ENCODE peak calls at places on chromosomes 13 and 19, in seven cellular contexts. A is mucosa of descending colon, T is tibial artery, K is activated B cell treated with CpG ODN at 0.5 μM for 24 hours, V is cardiac muscle cell, M is heart right ventricle, I is fibroblast of lung. C is an unnamed sample.
A peak's percentile ranks its signal among the peaks of the same experiment; 100 is the strongest.

GRCh38 chr13:45402641-45403040 is 15.5 kb downstream of the SLC25A30 start:
- DNase-seq in A (no peak), T (no peak), K (no peak), V (no peak), M (peak; percentile 50), I (no peak), C (peak; percentile 72)

GRCh38 chr13:113052206-113052605 is 53.4 kb upstream of the F7 start:
- DNase-seq in A (no peak), T (no peak), K (no peak), V (no peak), M (no peak), I (no peak), C (no peak)

GRCh38 chr19:47531640-47532387 is 17.0 kb upstream of the NAPA start:
- DNase-seq in A (no peak), T (no peak), K (no peak), V (peak; percentile 53), M (no peak), I (no peak), C (no peak)

GRCh38 chr19:49858591-49858985 is 7.6 kb downstream of the PTOV1 start:
- DNase-seq in A (no peak), T (no peak), K (no peak), V (no peak), M (no peak), I (no peak), C (no peak)

GRCh38 chr13:51342706-51343105 is 3.2 kb downstream of the SERPINE3 start:
- DNase-seq in A (no peak), T (no peak), K (no peak), V (peak; percentile 51), M (no peak), I (peak; percentile 39), C (no peak)

GRCh38 chr19:45160870-45161714 is at the start of gene NKPD1:
- DNase-seq in A (peak; percentile 80), T (no peak), K (no peak), V (no peak), M (no peak), I (no peak), C (no peak)

GRCh38 chr19:41868120-41868988 is 8.3 kb downstream of the RPS19 start:
- DNase-seq in A (peak; percentile 27), T (no peak), K (no peak), V (no peak), M (no peak), I (no peak), C (no peak)

GRCh38 chr13:94382960-94383359 is 96.5 kb downstream of the DCT start:
- DNase-seq in A (no peak), T (no peak), K (no peak), V (no peak), M (no peak), I (no peak), C (no peak)

GRCh38 chr13:61648546-61648945 is 232.9 kb upstream of the PCDH20 start:
- DNase-seq in A (no peak), T (no peak), K (no peak), V (no peak), M (no peak), I (no peak), C (no peak)

GRCh38 chr13:59326717-59327116 is 837.0 kb downstream of the DIAPH3 start:
- DNase-seq in A (no peak), T (no peak), K (no peak), V (no peak), M (no peak), I (no peak), C (no peak)

GRCh38 chr13:28486144-28486543 is 8.8 kb downstream of the FLT1 start:
- DNase-seq in A (no peak), T (no peak), K (no peak), V (peak; percentile 41), M (no peak), I (no peak), C (no peak)

GRCh38 chr19:16795731-16796130 is 33.5 kb upstream of the SIN3B start:
- DNase-seq in A (no peak), T (no peak), K (no peak), V (peak; percentile 7), M (no peak), I (no peak), C (no peak)

GRCh38 chr19:16795042-16795441 is 34.2 kb upstream of the SIN3B start:
- DNase-seq in A (no peak), T (no peak), K (no peak), V (no peak), M (no peak), I (no peak), C (no peak)

GRCh38 chr19:16789238-16789637 is 40.0 kb upstream of the SIN3B start:
- DNase-seq in A (no peak), T (no peak), K (no peak), V (no peak), M (no peak), I (no peak), C (no peak)

GRCh38 chr19:16794456-16794855 is 34.7 kb upstream of the SIN3B start:
- DNase-seq in A (no peak), T (no peak), K (no peak), V (no peak), M (no peak), I (no peak), C (no peak)

DNA sequence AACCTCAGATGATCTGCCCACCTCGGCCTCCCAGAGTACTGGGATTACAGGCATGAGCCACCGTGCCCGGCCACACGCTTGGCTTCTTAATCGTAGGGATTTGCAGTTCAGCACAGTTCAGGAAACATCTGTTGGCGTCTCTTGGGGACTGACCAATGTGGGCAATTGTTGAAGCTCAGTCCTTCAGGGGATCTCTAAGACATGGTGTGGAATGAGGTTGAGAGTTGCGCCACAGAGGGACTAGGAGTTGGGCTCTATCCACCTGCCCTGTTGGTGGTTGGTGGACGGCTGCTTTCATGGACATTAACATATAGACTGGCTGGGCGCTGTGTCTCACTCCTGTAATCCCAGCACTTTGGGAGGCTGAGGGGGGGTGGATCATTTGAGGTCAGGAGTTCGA is 37.3 kb upstream of the SIN3B start:
- DNase-seq in A (no peak), T (no peak), K (no peak), V (no peak), M (no peak), I (no peak), C (no peak)
- TF ChIP-seq CTCF in A (no peak), T (no peak), K (no peak), V (no peak), M (no peak), I (no peak), C (no peak)

DNA sequence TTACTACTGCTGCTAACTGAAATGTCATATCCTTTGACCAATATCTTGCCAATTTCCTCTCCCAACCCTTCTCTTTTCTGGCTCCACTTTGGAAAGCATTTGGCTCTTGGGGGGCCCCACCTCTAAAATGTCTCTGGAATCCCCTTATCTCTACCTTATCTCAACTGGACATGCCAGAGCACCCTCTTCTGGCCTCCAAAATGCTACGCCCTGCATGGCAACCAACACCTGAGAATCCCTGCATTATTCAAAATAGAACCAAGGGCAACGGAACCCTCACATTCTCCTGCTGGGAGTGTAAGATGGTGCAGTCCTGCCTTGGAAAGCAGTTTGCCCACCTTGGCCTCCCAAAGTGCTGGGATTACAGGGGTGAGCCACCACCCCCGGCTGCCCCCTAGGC is 35.3 kb downstream of the CERS4 start:
- DNase-seq in A (no peak), T (no peak), K (no peak), V (no peak), M (no peak), I (no peak), C (no peak)
- TF ChIP-seq CTCF in A (no peak), T (no peak), K (no peak), V (no peak), M (no peak), I (no peak), C (no peak)

GRCh38 chr19:46412034-46412982 is 1.1 kb downstream of the CCDC8 start:
- DNase-seq in A (no peak), T (no peak), K (no peak), V (no peak), M (no peak), I (no peak), C (no peak)
- TF ChIP-seq CTCF in A (no peak), T (no peak), K (no peak), V (peak; percentile 17), M (no peak), I (no peak), C (peak; percentile 13)

GRCh38 chr19:1791879-1792278 is 20.2 kb downstream of the ATP8B3 start:
- DNase-seq in A (no peak), T (no peak), K (no peak), V (no peak), M (no peak), I (no peak), C (no peak)
- TF ChIP-seq CTCF in A (no peak), T (no peak), K (no peak), V (no peak), M (no peak), I (no peak), C (no peak)

GRCh38 chr13:39364797-39365468 is 238.1 kb downstream of the LHFPL6 start:
- DNase-seq in A (no peak), T (no peak), K (no peak), V (peak; percentile 16), M (no peak), I (no peak), C (peak; percentile 33)
- TF ChIP-seq CTCF in A (no peak), T (no peak), K (no peak), V (no peak), M (no peak), I (no peak), C (peak; percentile 8)

GRCh38 chr19:44007473-44007872 is 4.7 kb downstream of the ZNF230 start:
- DNase-seq in A (no peak), T (no peak), K (no peak), V (no peak), M (no peak), I (no peak), C (no peak)

GRCh38 chr19:44005968-44006367 is 3.2 kb downstream of the ZNF230 start:
- DNase-seq in A (no peak), T (no peak), K (no peak), V (peak; percentile 54), M (no peak), I (peak; percentile 58), C (no peak)

GRCh38 chr19:44010468-44010867 is 7.7 kb downstream of the ZNF230 start:
- DNase-seq in A (no peak), T (no peak), K (no peak), V (no peak), M (no peak), I (no peak), C (no peak)
- TF ChIP-seq CTCF in A (no peak), T (no peak), K (no peak), V (no peak), M (no peak), I (no peak), C (no peak)

DNA sequence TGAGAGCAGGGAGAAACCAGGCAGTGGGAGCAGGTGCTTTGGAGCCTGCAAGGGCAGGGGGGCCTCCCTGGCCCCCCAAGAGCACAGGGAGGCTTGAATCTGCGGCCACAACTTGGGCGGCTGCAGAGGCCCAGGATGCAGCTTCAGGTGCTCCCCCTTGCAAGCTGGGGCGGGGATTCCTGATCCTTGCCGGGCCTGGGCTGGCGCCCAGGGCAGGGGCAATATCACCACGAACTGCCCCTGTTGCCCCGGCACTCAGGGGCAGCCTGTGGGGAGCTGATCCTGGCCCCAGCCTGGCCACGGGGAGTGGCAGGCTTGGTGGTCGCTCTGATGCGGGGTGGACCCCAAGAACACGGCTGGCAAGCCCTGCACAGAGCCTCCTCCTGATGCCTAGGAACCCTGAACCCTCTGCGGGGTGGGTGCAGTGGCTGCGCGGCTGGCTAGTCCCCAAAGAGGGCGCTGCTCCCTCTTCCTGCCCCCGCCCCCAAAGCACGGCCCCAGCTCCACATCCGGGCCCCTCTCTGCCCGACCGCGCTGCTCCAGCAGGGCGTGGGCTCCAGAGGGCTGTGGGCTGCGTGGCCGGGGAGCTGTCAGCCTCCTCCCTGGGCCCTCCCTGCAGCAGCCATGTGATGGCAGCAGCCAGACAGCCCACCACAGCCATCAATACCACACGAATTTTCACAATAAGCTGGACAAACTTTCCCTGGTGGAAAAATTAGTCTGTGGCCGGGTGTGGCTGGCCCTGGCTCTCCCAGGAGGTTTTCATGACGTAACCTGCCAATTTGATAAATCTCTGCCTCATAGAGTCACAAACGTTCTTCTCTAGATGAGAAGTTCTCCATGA is 21.0 kb downstream of the TNFSF9 start:
- DNase-seq in A (peak; percentile 50), T (no peak), K (peak; percentile 35), V (peak; percentile 17), M (no peak), I (no peak), C (no peak)
- TF ChIP-seq CTCF in A (no peak), T (no peak), K (no peak), V (peak; percentile 16), M (no peak), I (no peak), C (peak; percentile 24)

C was measured in retinal pigment epithelial cell.